ENCODE peak calls at places on chromosomes 13 and 19, in eight cellular contexts. H is BJ, X is WERI-Rb-1, Y is RWPE2, R is left lung, S is tibial artery, Z is heart left ventricle, K is cardiac muscle cell. F is an unnamed sample.

GRCh38 chr13:99970761-99971575 is 599 bp downstream of the ZIC5 start:
- DNase-seq in R (no peak), Y (peak; percentile 39), H (no peak), S (no peak), Z (no peak), X (peak; percentile 84), K (no peak), F (peak; percentile 94)

GRCh38 chr19:45153339-45154063 is 7.3 kb downstream of the NKPD1 start:
- DNase-seq in K (peak; percentile 68), X (no peak), H (no peak), Y (no peak), S (no peak), Z (peak; percentile 47), R (no peak), F (peak; percentile 95)

GRCh38 chr13:78603240-78603947 is at the start of gene POU4F1:
- DNase-seq in Z (no peak), Y (no peak), R (no peak), X (peak; percentile 88), H (no peak), S (no peak), K (peak; percentile 32), F (peak; percentile 94)

GRCh38 chr13:36275190-36276002 is 22.2 kb downstream of the CCDC169 start:
- DNase-seq in H (no peak), Y (no peak), S (peak; percentile 36), K (peak; percentile 88), R (no peak), X (peak; percentile 24), Z (no peak), F (no peak)

GRCh38 chr13:105805866-105806265 is 729.6 kb downstream of the EFNB2 start:
- DNase-seq in Y (no peak), S (no peak), R (no peak), X (no peak), K (no peak), Z (no peak), H (no peak), F (no peak)

GRCh38 chr19:31666126-31666525 is 316.9 kb upstream of the TSHZ3 start:
- DNase-seq in Y (no peak), H (no peak), X (no peak), R (no peak), K (no peak), S (no peak), Z (no peak), F (no peak)

GRCh38 chr19:2181618-2181997 is 17.9 kb downstream of the DOT1L start:
- DNase-seq in Y (no peak), S (no peak), Z (no peak), K (no peak), R (no peak), H (no peak), X (no peak), F (no peak)

GRCh38 chr13:26579580-26579979 is 22.1 kb downstream of the WASF3 start:
- DNase-seq in R (no peak), Z (no peak), H (no peak), K (no peak), Y (no peak), S (no peak), X (no peak), F (no peak)

GRCh38 chr13:21297452-21297851 is 121.0 kb downstream of the MRPL57 start:
- DNase-seq in S (no peak), H (no peak), Y (no peak), K (no peak), Z (no peak), R (no peak), X (no peak), F (no peak)

GRCh38 chr13:99086869-99087129 is 108.9 kb upstream of the DOCK9 start:
- DNase-seq in Y (no peak), H (no peak), Z (no peak), X (no peak), K (no peak), S (no peak), R (peak; percentile 41), F (no peak)

GRCh38 chr19:19782783-19783182 is 38.8 kb downstream of the ZNF506 start:
- DNase-seq in S (no peak), H (no peak), Y (no peak), R (no peak), K (no peak), X (no peak), Z (no peak), F (no peak)

GRCh38 chr19:13169769-13170168 is 19.6 kb downstream of the IER2 start:
- DNase-seq in X (no peak), K (peak; percentile 22), S (no peak), Y (peak; percentile 82), H (no peak), Z (no peak), R (no peak), F (no peak)

GRCh38 chr19:5948697-5949564 is 29.0 kb downstream of the RANBP3 start:
- DNase-seq in H (no peak), K (peak; percentile 33), R (no peak), S (no peak), X (no peak), Y (no peak), Z (no peak), F (no peak)

GRCh38 chr13:96958286-96958891 is 35.9 kb downstream of the OXGR1 start:
- DNase-seq in H (no peak), X (no peak), S (no peak), R (no peak), Z (no peak), K (peak; percentile 46), Y (no peak), F (peak; percentile 18)

GRCh38 chr13:48221301-48222190 is 11.5 kb upstream of the ITM2B start:
- DNase-seq in H (no peak), R (no peak), X (no peak), K (no peak), Y (no peak), Z (no peak), S (peak; percentile 48), F (no peak)

GRCh38 chr13:68234278-68234677 is 1004.1 kb upstream of the PCDH9 start:
- DNase-seq in Y (no peak), K (no peak), H (no peak), R (no peak), S (no peak), Z (no peak), X (no peak), F (peak; percentile 11)

GRCh38 chr19:15299568-15300409 is 32.5 kb downstream of the BRD4 start:
- DNase-seq in K (peak; percentile 68), S (no peak), R (no peak), Y (no peak), H (peak; percentile 88), X (no peak), Z (no peak), F (no peak)

GRCh38 chr13:25286308-25286968 is 850 bp downstream of the MTMR6 start:
- DNase-seq in K (peak; percentile 52), Z (no peak), X (no peak), H (no peak), S (no peak), Y (no peak), R (peak; percentile 51), F (peak; percentile 19)

GRCh38 chr19:46350029-46350757 is 3.3 kb downstream of the PPP5C start:
- DNase-seq in S (no peak), Z (no peak), Y (no peak), X (no peak), K (no peak), R (no peak), H (no peak), F (no peak)

GRCh38 chr19:8615813-8616596 is 5.5 kb upstream of the ADAMTS10 start:
- DNase-seq in X (peak; percentile 64), Z (no peak), S (peak; percentile 63), Y (no peak), R (peak; percentile 74), K (peak; percentile 74), H (no peak), F (peak; percentile 79)

GRCh38 chr13:31322025-31322424 is 122.2 kb downstream of the B3GLCT start:
- DNase-seq in X (no peak), S (peak; percentile 75), H (no peak), Z (no peak), R (no peak), K (peak; percentile 93), Y (no peak), F (no peak)

GRCh38 chr19:48511800-48512503 is at the start of gene LMTK3:
- DNase-seq in H (no peak), Y (no peak), R (no peak), X (peak; percentile 58), K (peak; percentile 52), Z (no peak), S (no peak), F (peak; percentile 95)

GRCh38 chr19:48510421-48511268 is 990 bp downstream of the LMTK3 start:
- DNase-seq in S (peak; percentile 57), X (peak; percentile 71), H (no peak), Y (no peak), Z (peak; percentile 74), R (no peak), K (peak; percentile 58), F (peak; percentile 85)

GRCh38 chr19:48509467-48510194 is 2.0 kb downstream of the LMTK3 start:
- DNase-seq in X (no peak), S (no peak), R (no peak), K (no peak), Z (no peak), H (no peak), Y (no peak), F (peak; percentile 85)

GRCh38 chr19:48512504-48513288 is 1.1 kb upstream of the LMTK3 start:
- DNase-seq in H (no peak), S (no peak), K (no peak), Z (no peak), X (no peak), R (no peak), Y (no peak), F (no peak)

GRCh38 chr19:48511321-48511731 is 309 bp downstream of the LMTK3 start:
- DNase-seq in H (no peak), Z (no peak), K (no peak), S (no peak), R (no peak), X (no peak), Y (no peak), F (no peak)
- H3K4me3 ChIP-seq in H (no peak overlapping the region), Z (peak overlapping the region; percentile 38), K (peak overlapping the region; percentile 13), S (no peak overlapping the region), R (no peak overlapping the region), X (peak overlapping the region; percentile 35), Y (no peak overlapping the region), F (peak overlapping the region; percentile 41)

DNA sequence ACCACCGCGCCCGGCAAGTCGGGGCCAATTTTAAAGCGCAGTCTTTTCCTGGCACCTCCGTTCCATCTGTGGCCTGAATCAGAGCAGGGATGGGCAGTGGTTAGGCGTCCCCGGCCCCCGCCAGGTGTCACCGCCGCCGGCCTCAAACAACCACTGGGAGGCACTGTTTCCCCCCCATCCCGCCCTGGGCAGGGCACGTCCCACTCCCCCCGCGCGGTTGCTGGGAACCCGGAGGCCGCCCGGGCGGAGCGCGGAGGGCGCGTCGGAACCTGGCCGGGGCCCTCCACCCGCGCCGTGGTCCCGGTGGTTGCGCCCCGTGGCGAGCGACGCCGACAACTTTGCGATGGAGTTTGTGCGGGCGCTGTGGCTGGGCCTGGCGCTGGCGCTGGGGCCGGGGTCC is at the start of gene GRIN3B:
- DNase-seq in Z (peak; percentile 49), K (peak; percentile 50), S (no peak), H (no peak), X (peak; percentile 90), Y (no peak), R (no peak), F (peak; percentile 99)
- H3K27me3 ChIP-seq in Z (peaks cover 40% of the 10 kb centered on the region), K (peaks cover 29% of the 10 kb centered on the region), S (peaks cover 89% of the 10 kb centered on the region), H (peaks cover 18% of the 10 kb centered on the region), X (peaks cover 69% of the 10 kb centered on the region), Y (peaks cover 44% of the 10 kb centered on the region), R (peaks cover 92% of the 10 kb centered on the region), F (peaks cover 33% of the 10 kb centered on the region)

GRCh38 chr19:48907671-48908070 is 7.6 kb downstream of the NUCB1 start:
- DNase-seq in Y (no peak), H (no peak), R (peak; percentile 83), Z (no peak), S (no peak), K (no peak), X (no peak), F (peak; percentile 16)
- H3K36me3 ChIP-seq in Y (peaks cover 73% of the 10 kb centered on the region), H (peaks cover 21% of the 10 kb centered on the region), R (no peaks in the 10 kb centered on the region), Z (peaks cover 85% of the 10 kb centered on the region), S (peaks cover 84% of the 10 kb centered on the region), K (peaks cover 28% of the 10 kb centered on the region), X (peaks cover 46% of the 10 kb centered on the region), F (peaks cover 12% of the 10 kb centered on the region)

GRCh38 chr19:49802836-49803528 is 10.1 kb downstream of the FUZ start:
- DNase-seq in Z (no peak), X (no peak), Y (peak; percentile 66), K (no peak), S (no peak), R (no peak), H (no peak), F (peak; percentile 71)
- H3K4me3 ChIP-seq in Z (peak overlapping the region; percentile 61), X (peak overlapping the region; percentile 23), Y (no peak overlapping the region), K (no peak overlapping the region), S (no peak overlapping the region), R (no peak overlapping the region), H (no peak overlapping the region), F (peak overlapping the region; percentile 45)